ENCODE peak calls at places on chromosomes 16 and 17, in ten cellular contexts. A, S, C, E, M, V, P, H, G and Y are unnamed samples.

GRCh38 chr16:88454315-88455057 is 1.4 kb downstream of the ZFPM1 start:
- DNase-seq in A (no peak), S (no peak), C (no peak), E (no peak), M (peak), V (no peak), P (peak), H (no peak), G (peak), Y (no peak)

GRCh38 chr16:17404903-17405691 is 65.7 kb downstream of the XYLT1 start:
- DNase-seq in A (peak), S (peak), C (no peak), E (peak), M (no peak), V (peak), P (no peak), H (peak), G (no peak), Y (peak)

GRCh38 chr17:78583091-78583490 is 5.9 kb upstream of the DNAH17 start:
- DNase-seq in A (no peak), S (no peak), C (no peak), E (no peak), M (no peak), V (no peak), P (peak), H (no peak), G (no peak), Y (no peak)

GRCh38 chr16:9489823-9490467 is 398.5 kb downstream of the HAPSTR1 start:
- DNase-seq in A (no peak), S (no peak), C (no peak), E (peak), M (no peak), V (no peak), P (peak), H (no peak), G (no peak), Y (no peak)

GRCh38 chr16:2009302-2009711 is 314 bp downstream of the ZNF598 start:
- DNase-seq in A (no peak), S (no peak), C (no peak), E (no peak), M (no peak), V (no peak), P (no peak), H (no peak), G (no peak), Y (no peak)

GRCh38 chr16:27424772-27425498 is 23.0 kb downstream of the IL21R start:
- DNase-seq in A (peak), S (no peak), C (no peak), E (no peak), M (no peak), V (no peak), P (no peak), H (no peak), G (no peak), Y (peak)

GRCh38 chr17:81537343-81537855 is 9.2 kb downstream of the FSCN2 start:
- DNase-seq in A (no peak), S (no peak), C (no peak), E (no peak), M (no peak), V (no peak), P (peak), H (no peak), G (peak), Y (no peak)

GRCh38 chr17:79799538-79800324 is 2.9 kb upstream of the CBX8 start:
- DNase-seq in A (no peak), S (no peak), C (no peak), E (no peak), M (no peak), V (no peak), P (no peak), H (no peak), G (no peak), Y (no peak)

GRCh38 chr17:9842057-9842758 is 16.5 kb downstream of the GLP2R start:
- DNase-seq in A (peak), S (peak), C (no peak), E (peak), M (no peak), V (peak), P (no peak), H (peak), G (peak), Y (peak)

GRCh38 chr17:16918443-16918842 is 53.5 kb downstream of the TNFRSF13B start:
- DNase-seq in A (no peak), S (no peak), C (no peak), E (no peak), M (no peak), V (no peak), P (no peak), H (no peak), G (peak), Y (no peak)

GRCh38 chr16:10896165-10896564 is 19.2 kb downstream of the CIITA start:
- DNase-seq in A (no peak), S (no peak), C (no peak), E (no peak), M (no peak), V (no peak), P (no peak), H (no peak), G (no peak), Y (no peak)

GRCh38 chr16:84500531-84500930 is 3.9 kb downstream of the MEAK7 start:
- DNase-seq in A (peak), S (no peak), C (no peak), E (no peak), M (no peak), V (no peak), P (no peak), H (peak), G (no peak), Y (peak)

GRCh38 chr17:28716740-28717577 is 709 bp downstream of the RAB34 start:
- DNase-seq in A (peak), S (no peak), C (no peak), E (no peak), M (no peak), V (peak), P (peak), H (peak), G (no peak), Y (peak)
- H3K4me3 ChIP-seq in A (peak), S (peak), C (peak), E (peak), M (peak), V (peak), P (peak), H (peak), G (peak), Y (peak)

DNA sequence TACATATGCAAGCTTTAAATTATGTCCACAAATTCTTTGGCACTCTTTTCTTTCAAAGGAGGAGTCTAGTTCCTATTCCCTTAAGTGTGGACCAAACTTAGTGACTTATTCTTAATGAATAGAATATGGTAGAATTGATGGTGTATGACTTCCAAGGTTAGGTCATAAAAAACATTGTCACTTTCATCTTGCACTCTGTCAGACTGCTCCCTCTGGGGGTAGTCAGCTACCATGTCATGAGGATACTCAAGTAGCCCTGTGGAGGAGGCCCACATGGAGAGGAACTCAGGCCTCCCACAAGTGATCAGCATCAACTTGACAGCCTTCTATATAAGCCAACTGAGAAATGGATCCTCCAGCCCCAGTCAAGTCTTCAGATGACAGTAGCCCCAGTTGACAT is 58.0 kb upstream of the SCNN1B start:
- DNase-seq in A (no peak), S (no peak), C (no peak), E (no peak), M (no peak), V (no peak), P (peak), H (no peak), G (no peak), Y (no peak)
- TF ChIP-seq CTCF in A (no peak), S (no peak), C (no peak), E (no peak), M (no peak), V (no peak), P (peak), H (no peak), G (no peak), Y (no peak)

GRCh38 chr17:6938637-6939036 is 57.2 kb upstream of the ALOX12 start:
- DNase-seq in A (no peak), S (no peak), C (no peak), E (no peak), M (no peak), V (no peak), P (no peak), H (no peak), G (no peak), Y (no peak)
- H3K4me3 ChIP-seq in A (no peak), S (no peak), C (no peak), E (no peak), M (no peak), V (no peak), P (no peak), H (no peak), G (no peak), Y (no peak)

GRCh38 chr17:76688165-76688622 is 22.6 kb downstream of the MXRA7 start:
- DNase-seq in A (no peak), S (no peak), C (no peak), E (no peak), M (no peak), V (no peak), P (no peak), H (peak), G (no peak), Y (no peak)
- TF ChIP-seq CTCF in A (no peak), S (no peak), C (no peak), E (no peak), M (no peak), V (no peak), P (no peak), H (peak), G (no peak), Y (no peak)

GRCh38 chr17:48908047-48908843 is at the start of gene UBE2Z:
- DNase-seq in A (peak), S (peak), C (no peak), E (peak), M (peak), V (peak), P (peak), H (peak), G (peak), Y (peak)

GRCh38 chr17:48909796-48910195 is 1.6 kb downstream of the UBE2Z start:
- DNase-seq in A (no peak), S (no peak), C (no peak), E (no peak), M (peak), V (no peak), P (no peak), H (no peak), G (no peak), Y (no peak)

GRCh38 chr17:48908853-48909394 is 717 bp downstream of the UBE2Z start:
- DNase-seq in A (peak), S (peak), C (no peak), E (peak), M (peak), V (peak), P (peak), H (peak), G (peak), Y (peak)

GRCh38 chr17:48912476-48912875 is 4.3 kb downstream of the UBE2Z start:
- DNase-seq in A (no peak), S (no peak), C (no peak), E (no peak), M (no peak), V (no peak), P (no peak), H (no peak), G (no peak), Y (no peak)

DNA sequence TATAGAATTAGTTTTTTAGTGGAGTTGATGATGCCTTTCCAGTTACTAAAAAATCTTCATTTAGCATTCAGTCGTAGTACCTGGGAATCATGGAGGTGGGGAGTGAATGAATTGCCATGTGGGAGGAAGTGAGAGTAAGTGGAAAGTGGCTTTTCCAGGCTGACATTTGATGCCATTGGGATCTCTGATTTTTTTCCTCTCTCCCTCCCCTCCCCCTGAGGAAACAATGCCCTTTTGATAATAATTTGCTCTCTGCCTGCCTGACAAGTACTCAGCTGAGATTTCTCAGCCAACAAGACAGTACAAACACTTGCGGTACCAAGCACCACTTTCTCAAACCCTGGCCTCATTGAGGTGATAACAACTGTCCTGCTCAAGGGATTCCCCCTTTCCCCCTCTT is 2.2 kb downstream of the UBE2Z start:
- DNase-seq in A (no peak), S (no peak), C (no peak), E (no peak), M (no peak), V (no peak), P (no peak), H (no peak), G (no peak), Y (no peak)
- H3K4me3 ChIP-seq in A (peak), S (no peak), C (peak), E (no peak), M (no peak), V (peak), P (peak), H (no peak), G (no peak), Y (no peak)

GRCh38 chr16:87410958-87411357 is 18.8 kb downstream of the MAP1LC3B start:
- DNase-seq in A (peak), S (no peak), C (no peak), E (no peak), M (no peak), V (no peak), P (peak), H (no peak), G (no peak), Y (no peak)
- TF ChIP-seq CTCF in A (no peak), S (no peak), C (no peak), E (peak), M (no peak), V (no peak), P (no peak), H (no peak), G (no peak), Y (no peak)

GRCh38 chr16:79183571-79183970 is 417.0 kb downstream of the MAF start:
- DNase-seq in A (no peak), S (no peak), C (no peak), E (no peak), M (no peak), V (no peak), P (no peak), H (no peak), G (no peak), Y (no peak)

GRCh38 chr16:79181419-79181818 is 419.1 kb downstream of the MAF start:
- DNase-seq in A (no peak), S (no peak), C (no peak), E (no peak), M (no peak), V (no peak), P (no peak), H (no peak), G (no peak), Y (no peak)

GRCh38 chr16:79185681-79186080 is 414.9 kb downstream of the MAF start:
- DNase-seq in A (no peak), S (no peak), C (no peak), E (no peak), M (no peak), V (no peak), P (no peak), H (no peak), G (no peak), Y (no peak)

GRCh38 chr16:79184464-79184863 is 416.1 kb downstream of the MAF start:
- DNase-seq in A (no peak), S (no peak), C (no peak), E (no peak), M (no peak), V (no peak), P (no peak), H (no peak), G (no peak), Y (no peak)

DNA sequence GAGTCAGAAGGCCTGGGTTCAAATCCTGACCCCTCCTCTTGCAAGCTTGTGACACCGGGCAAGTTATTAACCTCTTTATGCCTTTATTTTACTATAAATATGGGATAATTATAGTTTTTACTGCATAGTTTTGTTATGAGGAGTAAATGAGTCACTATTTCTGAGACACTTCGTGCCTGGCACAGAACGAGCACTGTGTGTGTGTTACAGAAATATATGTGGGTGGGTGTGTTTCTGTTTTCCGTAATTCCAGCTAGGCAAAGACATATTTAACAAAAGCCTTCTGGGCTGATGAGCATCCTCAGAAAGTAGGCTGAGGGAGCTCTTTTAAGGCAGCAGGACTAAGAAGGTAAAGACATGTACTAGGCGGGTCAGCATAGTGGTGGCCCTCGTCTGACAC is 417.9 kb downstream of the MAF start:
- DNase-seq in A (no peak), S (no peak), C (no peak), E (no peak), M (peak), V (no peak), P (no peak), H (no peak), G (no peak), Y (no peak)
- H3K4me3 ChIP-seq in A (no peak), S (no peak), C (no peak), E (no peak), M (no peak), V (no peak), P (no peak), H (no peak), G (no peak), Y (no peak)